ENCODE peak calls at places on chromosomes 2 and 18, in seven cellular contexts. A, X, Y, Z, S, P and D are unnamed samples.

GRCh38 chr2:180202591-180202990 is 195.5 kb upstream of the CWC22 start:
- DNase-seq in A (no peak), X (no peak), Y (no peak), Z (peak), S (no peak), P (no peak), D (peak)

GRCh38 chr2:235421618-235422017 is 72.2 kb upstream of the AGAP1 start:
- DNase-seq in A (no peak), X (no peak), Y (peak), Z (peak), S (no peak), P (no peak), D (no peak)

GRCh38 chr2:48774251-48774650 is 18.7 kb upstream of the LHCGR start:
- DNase-seq in A (no peak), X (no peak), Y (no peak), Z (no peak), S (no peak), P (no peak), D (no peak)

GRCh38 chr2:67399831-67400489 is 2.8 kb downstream of the ETAA1 start:
- DNase-seq in A (no peak), X (no peak), Y (no peak), Z (no peak), S (no peak), P (no peak), D (no peak)

GRCh38 chr2:26816893-26817292 is 31.0 kb downstream of the CENPA start:
- DNase-seq in A (no peak), X (no peak), Y (peak), Z (no peak), S (no peak), P (no peak), D (no peak)

GRCh38 chr2:38074775-38075435 is 1.0 kb downstream of the CYP1B1 start:
- DNase-seq in A (no peak), X (no peak), Y (no peak), Z (no peak), S (no peak), P (no peak), D (no peak)

GRCh38 chr18:48994044-48994651 is 43.4 kb upstream of the SMAD7 start:
- DNase-seq in A (no peak), X (no peak), Y (peak), Z (no peak), S (peak), P (no peak), D (peak)

GRCh38 chr2:67627456-67627855 is 230.3 kb downstream of the ETAA1 start:
- DNase-seq in A (no peak), X (no peak), Y (no peak), Z (no peak), S (no peak), P (no peak), D (no peak)

GRCh38 chr2:161946489-161947107 is 127.4 kb downstream of the DPP4 start:
- DNase-seq in A (no peak), X (no peak), Y (no peak), Z (no peak), S (no peak), P (no peak), D (peak)

GRCh38 chr2:151946856-151947523 is 118.8 kb upstream of the ARL5A start:
- DNase-seq in A (no peak), X (no peak), Y (peak), Z (peak), S (no peak), P (no peak), D (no peak)

GRCh38 chr2:237591021-237591370 is 462 bp upstream of the RAB17 start:
- DNase-seq in A (no peak), X (no peak), Y (peak), Z (peak), S (no peak), P (no peak), D (no peak)